ENCODE peak calls at places on chromosomes 3 and 15, in nine cellular contexts. E, X, O, K, T, J, F, C and B are unnamed samples.

GRCh38 chr15:100005715-100006114 is 272.5 kb upstream of the LYSMD4 start:
- DNase-seq in E (no peak), X (no peak), O (no peak), K (no peak), T (no peak), J (no peak), F (no peak), C (no peak), B (no peak)

GRCh38 chr3:65914740-65915366 is 123.9 kb downstream of the MAGI1 start:
- DNase-seq in E (no peak), X (no peak), O (no peak), K (no peak), T (no peak), J (peak), F (no peak), C (no peak), B (no peak)

GRCh38 chr3:99568936-99569335 is 69.5 kb upstream of the COL8A1 start:
- DNase-seq in E (no peak), X (no peak), O (no peak), K (no peak), T (no peak), J (peak), F (no peak), C (no peak), B (no peak)

GRCh38 chr3:195253981-195254432 is 17.0 kb downstream of the XXYLT1 start:
- DNase-seq in E (no peak), X (no peak), O (no peak), K (no peak), T (no peak), J (no peak), F (no peak), C (no peak), B (no peak)

GRCh38 chr3:34793066-34793465 is 846.3 kb upstream of the ARPP21 start:
- DNase-seq in E (no peak), X (no peak), O (peak), K (peak), T (no peak), J (no peak), F (no peak), C (no peak), B (no peak)

GRCh38 chr15:69666441-69666882 is 213.8 kb downstream of the RPLP1 start:
- DNase-seq in E (peak), X (peak), O (peak), K (peak), T (no peak), J (no peak), F (no peak), C (no peak), B (no peak)

GRCh38 chr3:160413613-160414248 is 14.3 kb downstream of the SMC4 start:
- DNase-seq in E (peak), X (peak), O (peak), K (peak), T (peak), J (peak), F (peak), C (peak), B (no peak)

GRCh38 chr3:140093742-140094141 is 158.8 kb downstream of the CLSTN2 start:
- DNase-seq in E (peak), X (peak), O (peak), K (peak), T (peak), J (no peak), F (peak), C (no peak), B (no peak)

GRCh38 chr15:80059786-80060489 is 462 bp downstream of the ZFAND6 start:
- DNase-seq in E (peak), X (peak), O (peak), K (peak), T (peak), J (peak), F (peak), C (peak), B (no peak)

GRCh38 chr3:72338082-72338941 is 509.9 kb downstream of the SHQ1 start:
- DNase-seq in E (peak), X (no peak), O (no peak), K (peak), T (peak), J (peak), F (peak), C (no peak), B (no peak)

GRCh38 chr3:189975376-189975990 is 145.2 kb downstream of the P3H2 start:
- DNase-seq in E (peak), X (peak), O (no peak), K (peak), T (no peak), J (no peak), F (no peak), C (no peak), B (no peak)

GRCh38 chr15:90213123-90213817 is 12.1 kb downstream of the SEMA4B start:
- DNase-seq in E (no peak), X (no peak), O (no peak), K (no peak), T (no peak), J (no peak), F (no peak), C (no peak), B (no peak)

GRCh38 chr3:129530331-129530761 is 1.9 kb downstream of the RHO start:
- DNase-seq in E (peak), X (peak), O (peak), K (peak), T (peak), J (peak), F (no peak), C (no peak), B (no peak)

DNA sequence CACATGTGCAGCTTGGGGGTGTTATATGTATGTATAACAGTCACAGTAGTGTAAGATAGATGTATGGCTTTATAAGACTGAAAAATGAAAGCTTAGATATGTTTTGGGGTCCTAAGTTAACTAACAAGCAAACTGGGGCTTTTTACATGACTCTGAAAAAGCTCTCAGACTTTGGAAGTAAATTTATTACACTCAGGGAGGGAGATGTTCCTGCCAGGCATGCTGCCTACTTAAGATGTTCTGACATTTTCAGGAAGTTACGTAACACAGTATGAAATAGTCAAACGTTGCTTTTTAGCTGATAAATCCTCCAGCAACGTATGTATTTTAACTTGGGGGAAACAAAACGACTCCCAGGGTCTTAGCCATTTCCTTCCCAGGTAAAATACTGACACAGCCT is 1.7 kb upstream of the IFT57 start:
- DNase-seq in E (peak), X (peak), O (peak), K (no peak), T (peak), J (peak), F (no peak), C (no peak), B (no peak)
- H3K4me3 ChIP-seq in E (no peak), X (no peak), O (no peak), K (no peak), T (no peak), J (no peak), F (no peak), C (no peak), B (no peak)

DNA sequence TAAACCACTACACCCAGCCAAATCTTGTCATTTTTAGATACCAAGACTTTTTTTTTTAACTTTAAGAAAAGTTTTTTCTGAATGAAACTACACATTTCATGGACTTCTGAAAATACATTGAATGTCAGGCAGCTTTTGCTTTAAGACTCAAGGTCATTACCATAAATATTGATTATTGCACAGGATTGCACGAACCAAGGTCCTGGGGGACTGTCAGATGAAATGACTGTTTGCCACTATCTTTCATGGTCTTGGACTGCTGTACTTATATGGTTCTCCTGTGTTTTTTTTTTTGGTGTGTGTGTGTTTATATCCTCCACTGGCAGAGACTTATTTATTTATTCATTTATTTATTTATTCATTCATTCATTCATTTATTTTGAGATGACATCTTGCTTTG is 6.9 kb upstream of the MYO1E start:
- DNase-seq in E (no peak), X (no peak), O (no peak), K (no peak), T (no peak), J (no peak), F (no peak), C (no peak), B (no peak)
- TF ChIP-seq CTCF in E (no peak), X (no peak), O (no peak), K (no peak), T (no peak), J (no peak), F (no peak), C (no peak), B (no peak)

DNA sequence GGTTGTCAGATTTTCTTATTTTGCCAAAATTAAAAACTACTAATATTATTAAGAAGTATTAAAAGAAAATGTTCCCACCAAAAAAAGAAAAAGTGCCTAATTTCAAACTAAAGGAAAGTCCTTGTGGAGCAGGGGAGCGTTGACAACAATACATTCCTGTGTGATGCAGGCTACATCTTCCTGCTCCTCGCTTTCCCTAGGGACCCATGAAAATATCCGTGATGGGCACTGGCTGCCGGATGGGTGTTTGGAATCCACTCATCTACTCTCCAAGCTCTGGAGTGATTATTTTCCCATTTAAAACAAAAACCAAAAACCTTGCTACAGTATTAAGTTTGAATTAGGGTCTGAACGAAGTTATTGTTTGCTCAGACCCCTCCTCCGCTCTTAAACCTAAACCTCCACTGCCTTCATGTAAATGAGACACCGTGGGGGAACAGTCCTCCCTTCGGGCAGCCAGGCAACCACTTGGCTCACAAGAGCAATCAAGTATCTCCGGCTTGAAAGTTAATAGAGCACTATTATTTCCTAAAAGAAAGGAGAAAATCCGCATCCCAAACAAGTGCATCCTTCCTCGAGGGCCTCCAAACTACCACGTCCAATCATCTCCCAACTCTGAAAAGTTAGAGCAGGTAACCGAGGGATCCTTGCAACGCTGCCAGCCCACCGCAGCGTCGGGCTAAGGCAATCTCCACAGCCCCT is 1.5 kb downstream of the ITGB5 start:
- DNase-seq in E (no peak), X (peak), O (peak), K (peak), T (no peak), J (peak), F (no peak), C (peak), B (no peak)
- H3K4me3 ChIP-seq in E (peak), X (peak), O (peak), K (peak), T (peak), J (peak), F (peak), C (peak), B (peak)

GRCh38 chr15:67916051-67916374 is 76.2 kb upstream of the RNU6-1 start:
- DNase-seq in E (no peak), X (no peak), O (no peak), K (no peak), T (no peak), J (no peak), F (no peak), C (no peak), B (no peak)

GRCh38 chr15:67916565-67916964 is 76.7 kb upstream of the RNU6-1 start:
- DNase-seq in E (no peak), X (no peak), O (no peak), K (no peak), T (no peak), J (no peak), F (no peak), C (no peak), B (no peak)

GRCh38 chr15:67917037-67917436 is 77.2 kb upstream of the RNU6-1 start:
- DNase-seq in E (no peak), X (no peak), O (no peak), K (no peak), T (no peak), J (no peak), F (no peak), C (no peak), B (no peak)

GRCh38 chr15:67917636-67918035 is 77.8 kb upstream of the RNU6-1 start:
- DNase-seq in E (no peak), X (no peak), O (no peak), K (no peak), T (no peak), J (no peak), F (no peak), C (no peak), B (no peak)

GRCh38 chr15:67918205-67918861 is 78.5 kb upstream of the RNU6-1 start:
- DNase-seq in E (no peak), X (no peak), O (no peak), K (no peak), T (no peak), J (no peak), F (no peak), C (no peak), B (no peak)
- TF ChIP-seq CTCF in E (no peak), X (no peak), O (no peak), K (no peak), T (no peak), J (no peak), F (no peak), C (no peak), B (no peak)

DNA sequence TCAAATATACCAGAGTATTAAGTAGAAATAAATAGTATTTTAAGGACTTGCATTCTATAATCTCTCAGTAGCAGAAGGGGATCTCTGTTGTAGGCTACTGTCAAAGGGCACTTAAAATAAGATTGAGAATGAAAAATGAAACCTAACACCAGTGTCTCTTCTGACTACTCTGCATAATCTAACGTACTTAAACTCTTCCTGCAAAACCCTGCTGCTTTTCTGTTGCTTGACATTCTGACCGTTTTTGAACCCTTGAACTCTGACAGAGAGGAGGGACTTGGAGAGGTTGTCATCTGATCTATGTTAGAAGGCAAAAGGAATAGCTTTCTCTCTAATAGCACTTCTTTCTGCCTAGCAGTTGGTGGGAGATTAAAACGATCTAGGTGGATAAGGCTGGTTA is 204.5 kb downstream of the ZIC1 start:
- DNase-seq in E (no peak), X (no peak), O (no peak), K (no peak), T (no peak), J (no peak), F (no peak), C (no peak), B (no peak)
- H3K4me3 ChIP-seq in E (no peak), X (no peak), O (no peak), K (no peak), T (no peak), J (no peak), F (no peak), C (no peak), B (no peak)

DNA sequence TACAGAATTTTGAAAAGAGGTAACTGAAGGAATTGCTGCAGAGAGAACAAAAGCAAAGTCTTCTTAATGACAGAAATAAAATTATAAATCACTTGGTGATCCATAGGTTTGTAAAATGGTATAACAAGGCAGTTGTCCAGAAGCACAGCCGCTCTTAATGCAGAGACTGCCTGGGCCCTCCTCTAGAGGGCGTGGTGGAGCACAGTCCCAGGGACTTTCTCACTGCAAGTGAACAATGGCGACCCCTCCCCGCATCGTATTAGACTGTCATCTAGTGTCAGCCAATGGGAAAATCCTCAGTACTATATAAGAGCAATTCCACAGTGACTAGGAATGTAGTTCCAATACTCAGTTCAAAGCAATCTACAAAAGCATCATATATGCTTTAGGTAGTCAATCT is 26.4 kb upstream of the ZBED2 start:
- DNase-seq in E (no peak), X (peak), O (no peak), K (no peak), T (no peak), J (peak), F (peak), C (peak), B (no peak)
- TF ChIP-seq CTCF in E (peak), X (peak), O (peak), K (no peak), T (peak), J (peak), F (peak), C (peak), B (no peak)

GRCh38 chr3:187989458-187990153 is 164.4 kb upstream of the LPP start:
- DNase-seq in E (no peak), X (no peak), O (no peak), K (peak), T (no peak), J (no peak), F (no peak), C (no peak), B (no peak)
- H3K4me3 ChIP-seq in E (no peak), X (no peak), O (no peak), K (no peak), T (no peak), J (no peak), F (no peak), C (no peak), B (no peak)

GRCh38 chr3:53531749-53532148 is 37.3 kb downstream of the CACNA1D start:
- DNase-seq in E (no peak), X (no peak), O (no peak), K (no peak), T (no peak), J (no peak), F (peak), C (no peak), B (no peak)
- TF ChIP-seq CTCF in E (no peak), X (no peak), O (no peak), K (no peak), T (no peak), J (no peak), F (peak), C (no peak), B (no peak)